ENCODE peak calls at places on chromosomes 11 and 22, in ten cellular contexts. N, E, P, Y, X, F, M, C, O and W are unnamed samples.
A peak's percentile ranks its signal among the peaks of the same experiment; 100 is the strongest.

GRCh38 chr11:105027671-105028070 is 4.7 kb upstream of the CASP5 start:
- DNase-seq in N (no peak), E (no peak), P (no peak), Y (no peak), X (no peak), F (no peak), M (no peak), C (no peak), O (no peak), W (no peak)

GRCh38 chr11:1893581-1894359 is 2.1 kb upstream of the PRR33 start:
- DNase-seq in N (no peak), E (no peak), P (no peak), Y (no peak), X (no peak), F (peak; percentile 34), M (no peak), C (no peak), O (peak; percentile 17), W (no peak)

GRCh38 chr22:30649430-30650007 is 13.9 kb downstream of the SLC35E4 start:
- DNase-seq in N (no peak), E (no peak), P (no peak), Y (peak; percentile 78), X (peak; percentile 69), F (peak; percentile 46), M (no peak), C (peak; percentile 49), O (peak; percentile 86), W (peak; percentile 42)

GRCh38 chr22:17853066-17853465 is 78.8 kb upstream of the BID start:
- DNase-seq in N (peak; percentile 49), E (no peak), P (no peak), Y (no peak), X (no peak), F (no peak), M (no peak), C (no peak), O (no peak), W (no peak)

GRCh38 chr11:2521681-2522630 is 77.1 kb downstream of the KCNQ1 start:
- DNase-seq in N (no peak), E (peak; percentile 1), P (peak; percentile 5), Y (peak; percentile 17), X (peak; percentile 10), F (no peak), M (peak; percentile 48), C (no peak), O (no peak), W (no peak)

GRCh38 chr11:48242501-48242900 is 2.4 kb upstream of the OR4X2 start:
- DNase-seq in N (no peak), E (no peak), P (no peak), Y (no peak), X (no peak), F (no peak), M (no peak), C (no peak), O (no peak), W (no peak)

GRCh38 chr22:37634505-37635002 is 4.9 kb upstream of the SH3BP1 start:
- DNase-seq in N (no peak), E (no peak), P (no peak), Y (no peak), X (no peak), F (no peak), M (no peak), C (peak; percentile 63), O (no peak), W (no peak)

GRCh38 chr22:42769574-42770447 is 49.1 kb upstream of the A4GALT start:
- DNase-seq in N (peak; percentile 61), E (peak; percentile 1), P (peak; percentile 82), Y (peak; percentile 90), X (peak; percentile 86), F (peak; percentile 93), M (peak; percentile 85), C (peak; percentile 86), O (peak; percentile 89), W (peak; percentile 73)

GRCh38 chr22:29580200-29580810 is 608 bp downstream of the NIPSNAP1 start:
- DNase-seq in N (no peak), E (peak; percentile 22), P (no peak), Y (no peak), X (peak; percentile 50), F (no peak), M (no peak), C (peak; percentile 32), O (no peak), W (no peak)

GRCh38 chr11:8983552-8983951 is 19.3 kb upstream of the TMEM9B start:
- DNase-seq in N (no peak), E (no peak), P (no peak), Y (no peak), X (no peak), F (no peak), M (no peak), C (no peak), O (no peak), W (no peak)

GRCh38 chr22:30892286-30892685 is 76.3 kb downstream of the MORC2 start:
- DNase-seq in N (peak; percentile 2), E (no peak), P (no peak), Y (peak; percentile 23), X (no peak), F (no peak), M (no peak), C (no peak), O (no peak), W (no peak)

GRCh38 chr11:44701276-44701675 is 25.5 kb upstream of the TSPAN18 start:
- DNase-seq in N (no peak), E (no peak), P (no peak), Y (no peak), X (no peak), F (peak; percentile 47), M (no peak), C (no peak), O (no peak), W (no peak)

GRCh38 chr11:120908521-120909181 is 115.3 kb upstream of the TBCEL start:
- DNase-seq in N (no peak), E (no peak), P (no peak), Y (no peak), X (no peak), F (peak; percentile 7), M (no peak), C (no peak), O (no peak), W (no peak)

GRCh38 chr22:47282851-47283250 is 520.4 kb downstream of the TBC1D22A start:
- DNase-seq in N (no peak), E (no peak), P (no peak), Y (no peak), X (no peak), F (no peak), M (no peak), C (no peak), O (no peak), W (no peak)

GRCh38 chr11:5013012-5013411 is 18.4 kb downstream of the OR51L1 start:
- DNase-seq in N (no peak), E (no peak), P (no peak), Y (no peak), X (no peak), F (no peak), M (no peak), C (no peak), O (no peak), W (no peak)

GRCh38 chr11:103338621-103339484 is 229.6 kb downstream of the DYNC2H1 start:
- DNase-seq in N (no peak), E (peak; percentile 44), P (no peak), Y (no peak), X (no peak), F (peak; percentile 40), M (no peak), C (no peak), O (peak; percentile 42), W (no peak)
- TF ChIP-seq CTCF in N (no peak), E (peak; percentile 40), P (no peak), Y (no peak), X (no peak), F (no peak), M (no peak), C (no peak), O (no peak), W (peak; percentile 53)

DNA sequence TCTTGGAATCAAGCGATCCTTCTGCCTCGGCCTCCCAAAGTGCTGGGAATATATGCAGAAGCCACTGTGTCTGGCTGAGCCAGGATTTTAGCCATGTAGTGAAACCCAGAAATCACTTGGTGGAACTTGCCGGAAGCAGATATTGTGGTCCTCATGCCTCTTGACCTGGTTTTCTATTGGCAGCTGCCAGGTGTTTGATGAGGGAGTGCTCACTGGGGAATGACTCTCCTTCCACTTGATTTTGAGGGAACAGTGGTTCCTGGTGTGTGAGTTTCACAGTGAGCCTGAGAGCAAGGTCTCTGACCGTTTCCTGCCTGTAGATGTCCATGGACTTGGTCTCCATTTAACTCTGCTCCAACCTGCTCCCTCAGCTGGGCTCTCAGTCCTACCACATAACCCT is 34.7 kb upstream of the ELF5 start:
- DNase-seq in N (no peak), E (no peak), P (no peak), Y (no peak), X (no peak), F (no peak), M (no peak), C (no peak), O (no peak), W (no peak)
- H3K27me3 ChIP-seq in N (peaks cover 15% of the 10 kb centered on the region), E (no peaks in the 10 kb centered on the region), P (no peaks in the 10 kb centered on the region), Y (no peaks in the 10 kb centered on the region), X (no peaks in the 10 kb centered on the region), F (no peaks in the 10 kb centered on the region), M (no peaks in the 10 kb centered on the region), C (peaks cover 3% of the 10 kb centered on the region), O (peaks cover 2% of the 10 kb centered on the region), W (no peaks in the 10 kb centered on the region)

GRCh38 chr11:115901069-115901468 is 396.9 kb upstream of the CADM1 start:
- DNase-seq in N (no peak), E (no peak), P (no peak), Y (no peak), X (no peak), F (no peak), M (no peak), C (no peak), O (no peak), W (no peak)
- H3K4me3 ChIP-seq in N (no peak overlapping the region), E (no peak overlapping the region), P (no peak overlapping the region), Y (no peak overlapping the region), X (no peak overlapping the region), F (no peak overlapping the region), M (no peak overlapping the region), C (no peak overlapping the region), O (no peak overlapping the region), W (no peak overlapping the region)

GRCh38 chr22:19798825-19799224 is 38.2 kb downstream of the TBX1 start:
- DNase-seq in N (no peak), E (peak; percentile 35), P (no peak), Y (no peak), X (no peak), F (no peak), M (no peak), C (no peak), O (no peak), W (no peak)
- TF ChIP-seq CTCF in N (no peak), E (peak; percentile 5), P (no peak), Y (no peak), X (no peak), F (no peak), M (no peak), C (no peak), O (no peak), W (no peak)